ENCODE peak calls at places on chromosomes 16 and 17, in five cellular contexts. F, R, J, N and Z are unnamed samples.
A peak's percentile ranks its signal among the peaks of the same experiment; 100 is the strongest.

GRCh38 chr17:8922451-8922850 is 43.1 kb downstream of the PIK3R5 start:
- DNase-seq in N (no peak), J (no peak), R (no peak), F (no peak), Z (no peak)

GRCh38 chr17:10118788-10119130 is 79.6 kb downstream of the GAS7 start:
- DNase-seq in R (no peak), N (no peak), F (no peak), J (no peak), Z (no peak)

GRCh38 chr17:62919388-62919787 is 46.6 kb upstream of the TANC2 start:
- DNase-seq in R (no peak), N (no peak), F (no peak), J (no peak), Z (no peak)

GRCh38 chr17:27529230-27529796 is 73.1 kb downstream of the KSR1 start:
- DNase-seq in F (no peak), N (no peak), J (no peak), R (no peak), Z (no peak)

GRCh38 chr17:64546716-64547115 is 39.9 kb downstream of the CEP95 start:
- DNase-seq in N (no peak), J (no peak), F (no peak), R (no peak), Z (no peak)

GRCh38 chr17:50048146-50048720 is 7.7 kb upstream of the ITGA3 start:
- DNase-seq in R (no peak), J (no peak), N (no peak), F (no peak), Z (no peak)

GRCh38 chr17:81552244-81553017 is at the start of gene FAAP100:
- DNase-seq in N (peak; percentile 85), F (peak; percentile 91), R (peak; percentile 72), J (peak; percentile 84), Z (peak; percentile 84)

GRCh38 chr17:4208228-4208627 is 55.6 kb downstream of the ANKFY1 start:
- DNase-seq in N (no peak), R (no peak), F (no peak), J (no peak), Z (no peak)

GRCh38 chr16:918068-918467 is 52.7 kb downstream of the LMF1 start:
- DNase-seq in F (peak; percentile 25), J (no peak), N (no peak), R (no peak), Z (no peak)

GRCh38 chr17:44000871-44001460 is 3.5 kb upstream of the NAGS start:
- DNase-seq in R (no peak), N (no peak), J (no peak), F (no peak), Z (no peak)

GRCh38 chr17:74379495-74380085 is 12.3 kb downstream of the GPR142 start:
- DNase-seq in F (peak; percentile 97), J (peak; percentile 92), R (peak; percentile 98), N (peak; percentile 93), Z (peak; percentile 100)

GRCh38 chr16:57531635-57532220 is 4.6 kb downstream of the CCDC102A start:
- DNase-seq in R (no peak), F (no peak), J (no peak), N (no peak), Z (no peak)

GRCh38 chr16:89863741-89864391 is 9.5 kb upstream of the TCF25 start:
- DNase-seq in N (no peak), F (no peak), J (no peak), R (no peak), Z (no peak)

GRCh38 chr16:12542818-12543699 is 260.6 kb downstream of the CPPED1 start:
- DNase-seq in R (no peak), J (no peak), N (no peak), F (no peak), Z (no peak)

GRCh38 chr17:79082311-79083190 is 7.9 kb downstream of the ENGASE start:
- DNase-seq in N (peak; percentile 35), F (peak; percentile 79), J (peak; percentile 38), R (peak; percentile 54), Z (peak; percentile 73)

GRCh38 chr16:2498531-2499253 is 15.1 kb upstream of the ATP6V0C start:
- DNase-seq in F (peak; percentile 85), N (no peak), J (no peak), R (no peak), Z (no peak)

GRCh38 chr17:57868775-57869598 is 19.1 kb upstream of the MRPS23 start:
- DNase-seq in R (no peak), F (peak; percentile 63), J (no peak), N (no peak), Z (no peak)

GRCh38 chr17:57867126-57867525 is 17.3 kb upstream of the MRPS23 start:
- DNase-seq in F (peak; percentile 28), R (no peak), N (no peak), J (no peak), Z (no peak)

GRCh38 chr17:57866319-57866718 is 16.5 kb upstream of the MRPS23 start:
- DNase-seq in F (peak; percentile 36), R (no peak), J (no peak), N (no peak), Z (no peak)

GRCh38 chr17:57868007-57868774 is 18.3 kb upstream of the MRPS23 start:
- DNase-seq in R (no peak), F (peak; percentile 86), J (no peak), N (peak; percentile 88), Z (peak; percentile 58)

GRCh38 chr17:57866723-57867122 is 16.9 kb upstream of the MRPS23 start:
- DNase-seq in N (no peak), J (no peak), R (no peak), F (no peak), Z (no peak)
- TF ChIP-seq CTCF in N (no peak), J (no peak), R (no peak), F (no peak), Z (no peak)

DNA sequence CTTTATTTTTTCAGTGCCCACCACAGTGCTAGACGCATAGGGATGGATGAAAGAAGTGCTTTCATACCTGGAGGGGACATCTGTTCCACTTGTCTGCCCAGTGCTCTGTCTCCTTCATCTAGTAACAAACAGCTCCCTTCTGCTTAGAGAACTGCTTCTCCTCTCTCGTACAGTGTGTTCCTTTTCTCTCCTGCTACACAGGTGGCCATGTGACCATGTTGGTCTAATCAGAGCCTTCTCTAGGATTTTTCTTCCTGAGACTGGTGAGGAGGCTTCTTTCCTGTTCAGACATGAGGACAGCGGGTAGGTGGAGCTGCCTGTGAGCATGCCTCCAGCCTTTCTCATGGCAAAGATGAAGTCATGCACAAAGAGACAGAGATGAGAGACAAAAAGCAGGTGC is 182.7 kb downstream of the TMEM132E start:
- DNase-seq in J (no peak), R (no peak), F (no peak), N (no peak), Z (no peak)
- TF ChIP-seq CTCF in J (no peak), R (no peak), F (no peak), N (no peak), Z (no peak)

DNA sequence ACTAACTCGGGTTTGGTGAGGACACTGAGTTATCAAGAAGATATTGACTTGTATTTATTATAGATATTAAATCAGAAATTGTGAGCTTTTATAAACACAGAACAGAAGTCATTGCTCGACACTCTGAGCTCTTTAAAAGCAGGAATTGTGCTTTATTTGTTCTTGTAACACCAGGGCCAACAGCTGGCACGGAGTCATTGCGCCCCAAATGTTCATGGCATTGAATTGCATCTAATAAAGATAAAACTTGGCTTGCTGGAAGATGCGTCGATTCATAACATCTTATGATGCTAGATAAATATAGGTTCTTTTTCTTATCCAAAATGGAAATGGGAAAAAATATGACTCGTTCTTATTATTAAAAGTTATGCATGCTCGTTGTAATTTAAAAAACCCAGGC is 11.8 kb upstream of the MLYCD start:
- DNase-seq in R (no peak), F (no peak), N (no peak), J (no peak), Z (no peak)
- TF ChIP-seq CTCF in R (peak; percentile 34), F (no peak), N (no peak), J (no peak), Z (peak; percentile 40)

GRCh38 chr17:57235124-57235523 is 21.2 kb upstream of the MSI2 start:
- DNase-seq in R (no peak), N (no peak), J (no peak), F (no peak), Z (no peak)
- TF ChIP-seq CTCF in R (no peak), N (no peak), J (no peak), F (no peak), Z (no peak)

GRCh38 chr17:55717898-55718735 is 4.5 kb downstream of the TMEM100 start:
- DNase-seq in J (peak; percentile 31), F (no peak), R (peak; percentile 64), N (peak; percentile 75), Z (peak; percentile 83)
- TF ChIP-seq CTCF in J (peak; percentile 75), F (peak; percentile 79), R (peak; percentile 84), N (peak; percentile 86), Z (peak; percentile 84)

GRCh38 chr17:38452719-38453118 is 24.5 kb downstream of the ARHGAP23 start:
- DNase-seq in F (no peak), N (no peak), J (no peak), R (no peak), Z (no peak)

GRCh38 chr17:38454528-38454927 is 26.3 kb downstream of the ARHGAP23 start:
- DNase-seq in N (peak; percentile 91), J (no peak), R (no peak), F (no peak), Z (no peak)

GRCh38 chr17:38451840-38452529 is 23.7 kb downstream of the ARHGAP23 start:
- DNase-seq in J (no peak), N (no peak), R (no peak), F (no peak), Z (peak; percentile 46)

GRCh38 chr17:38455288-38455915 is 27.1 kb downstream of the ARHGAP23 start:
- DNase-seq in F (no peak), R (no peak), N (no peak), J (no peak), Z (no peak)

GRCh38 chr17:38453951-38454421 is 25.7 kb downstream of the ARHGAP23 start:
- DNase-seq in R (no peak), F (no peak), N (peak; percentile 62), J (no peak), Z (peak; percentile 49)
- TF ChIP-seq CTCF in R (no peak), F (no peak), N (no peak), J (no peak), Z (no peak)

DNA sequence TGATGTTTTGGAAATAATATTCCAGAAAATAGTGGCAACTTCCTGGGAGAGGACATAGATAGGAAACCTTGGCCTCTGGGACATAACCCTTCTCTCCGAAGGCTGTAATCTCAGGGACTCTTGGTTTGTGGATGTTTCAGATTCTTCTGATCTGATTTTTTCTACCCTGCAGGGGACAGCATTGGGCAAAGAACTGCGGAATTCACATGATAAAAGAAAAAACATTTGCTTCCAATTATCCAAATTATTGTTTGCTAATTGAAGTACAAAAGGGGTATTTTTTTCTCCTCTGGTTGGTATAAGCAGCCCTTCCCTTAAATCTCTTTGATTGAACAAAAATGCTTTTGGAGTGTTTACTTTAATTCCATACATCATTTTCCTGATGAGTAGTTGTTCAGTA is 251.7 kb upstream of the IRX3 start:
- DNase-seq in J (no peak), F (no peak), N (no peak), R (no peak), Z (no peak)
- TF ChIP-seq CTCF in J (no peak), F (no peak), N (no peak), R (peak; percentile 23), Z (no peak)

GRCh38 chr16:82938108-82938507 is 311.3 kb downstream of the CDH13 start:
- DNase-seq in F (no peak), J (no peak), R (no peak), N (no peak), Z (no peak)

GRCh38 chr16:82936941-82937551 is 310.3 kb downstream of the CDH13 start:
- DNase-seq in J (peak; percentile 24), R (no peak), F (no peak), N (no peak), Z (no peak)

GRCh38 chr16:82935781-82936180 is 309.0 kb downstream of the CDH13 start:
- DNase-seq in N (no peak), J (no peak), F (no peak), R (no peak), Z (no peak)
- TF ChIP-seq CTCF in N (no peak), J (no peak), F (no peak), R (no peak), Z (no peak)